ENCODE peak calls at places on chromosomes 4 and X, in four cellular contexts. A is IMR-90, O is cardiac muscle cell, M is fibroblast of mammary gland. U is an unnamed sample.

GRCh38 chrX:44898411-44899221 is 25.6 kb downstream of the KDM6A start:
- DNase-seq in A (peak), O (peak), M (no peak), U (peak)

GRCh38 chr4:100017627-100018310 is 67.7 kb upstream of the H2AZ1 start:
- DNase-seq in O (no peak), A (peak), M (peak), U (no peak)

GRCh38 chrX:6432211-6432610 is 102.7 kb downstream of the VCX3A start:
- DNase-seq in O (no peak), M (no peak), A (no peak), U (no peak)

GRCh38 chr4:14072506-14072905 is 445.0 kb upstream of the BOD1L1 start:
- DNase-seq in A (no peak), O (no peak), M (no peak), U (no peak)

GRCh38 chr4:39812500-39812899 is 114.6 kb downstream of the UBE2K start:
- DNase-seq in A (no peak), M (no peak), O (no peak), U (no peak)

GRCh38 chr4:20954541-20954940 is 254.3 kb downstream of the PACRGL start:
- DNase-seq in M (peak), A (no peak), O (no peak), U (no peak)

GRCh38 chrX:2374086-2374485 is 126.7 kb downstream of the DHRSX start:
- DNase-seq in M (peak), O (peak), A (peak), U (no peak)

GRCh38 chr4:26330186-26330787 is 9.5 kb downstream of the RBPJ start:
- DNase-seq in A (peak), M (peak), O (peak), U (peak)

GRCh38 chrX:130896816-130897508 is 6.0 kb downstream of the ENOX2 start:
- DNase-seq in O (peak), A (peak), M (peak), U (peak)

GRCh38 chr4:155578219-155578618 is 88.4 kb upstream of the GUCY1A1 start:
- DNase-seq in M (no peak), O (peak), A (peak), U (peak)

GRCh38 chr4:132982151-132982550 is 166.9 kb upstream of the PCDH10 start:
- DNase-seq in M (no peak), A (no peak), O (peak), U (no peak)

GRCh38 chr4:118270492-118270891 is 82.3 kb downstream of the PRSS12 start:
- DNase-seq in A (peak), M (peak), O (peak), U (peak)

GRCh38 chr4:3369781-3370660 is 71.7 kb upstream of the HGFAC start:
- DNase-seq in A (peak), O (peak), M (peak), U (peak)
- H3K4me3 ChIP-seq in A (no peak), O (no peak), M (peak), U (peak)

GRCh38 chr4:156972370-156972980 is 876 bp upstream of the PDGFC start:
- DNase-seq in M (no peak), A (peak), O (no peak), U (peak)
- H3K4me3 ChIP-seq in M (peak), A (peak), O (peak), U (peak)

DNA sequence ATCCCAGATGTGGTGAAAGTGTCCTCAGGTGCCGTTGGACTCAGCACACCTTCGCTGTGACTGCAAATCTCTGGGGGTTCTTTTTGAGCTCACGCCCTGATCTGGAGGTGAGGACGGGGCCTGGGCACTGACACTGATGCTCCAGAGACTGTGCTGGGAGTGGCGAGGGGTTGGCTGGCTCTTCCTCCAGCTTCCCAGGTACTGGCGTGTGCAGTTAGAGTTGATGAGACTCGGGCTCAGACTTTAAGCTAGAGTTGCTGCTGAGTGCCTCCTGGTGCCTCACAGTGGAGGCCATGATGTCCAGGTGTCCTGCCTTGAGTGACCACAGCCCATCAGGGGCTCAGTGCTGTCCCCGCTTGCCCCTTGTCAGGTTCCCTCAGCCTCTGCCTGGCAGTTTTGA is 16.3 kb downstream of the SPON2 start:
- DNase-seq in M (no peak), A (no peak), O (no peak), U (no peak)
- H3K4me3 ChIP-seq in M (no peak), A (no peak), O (no peak), U (no peak)

DNA sequence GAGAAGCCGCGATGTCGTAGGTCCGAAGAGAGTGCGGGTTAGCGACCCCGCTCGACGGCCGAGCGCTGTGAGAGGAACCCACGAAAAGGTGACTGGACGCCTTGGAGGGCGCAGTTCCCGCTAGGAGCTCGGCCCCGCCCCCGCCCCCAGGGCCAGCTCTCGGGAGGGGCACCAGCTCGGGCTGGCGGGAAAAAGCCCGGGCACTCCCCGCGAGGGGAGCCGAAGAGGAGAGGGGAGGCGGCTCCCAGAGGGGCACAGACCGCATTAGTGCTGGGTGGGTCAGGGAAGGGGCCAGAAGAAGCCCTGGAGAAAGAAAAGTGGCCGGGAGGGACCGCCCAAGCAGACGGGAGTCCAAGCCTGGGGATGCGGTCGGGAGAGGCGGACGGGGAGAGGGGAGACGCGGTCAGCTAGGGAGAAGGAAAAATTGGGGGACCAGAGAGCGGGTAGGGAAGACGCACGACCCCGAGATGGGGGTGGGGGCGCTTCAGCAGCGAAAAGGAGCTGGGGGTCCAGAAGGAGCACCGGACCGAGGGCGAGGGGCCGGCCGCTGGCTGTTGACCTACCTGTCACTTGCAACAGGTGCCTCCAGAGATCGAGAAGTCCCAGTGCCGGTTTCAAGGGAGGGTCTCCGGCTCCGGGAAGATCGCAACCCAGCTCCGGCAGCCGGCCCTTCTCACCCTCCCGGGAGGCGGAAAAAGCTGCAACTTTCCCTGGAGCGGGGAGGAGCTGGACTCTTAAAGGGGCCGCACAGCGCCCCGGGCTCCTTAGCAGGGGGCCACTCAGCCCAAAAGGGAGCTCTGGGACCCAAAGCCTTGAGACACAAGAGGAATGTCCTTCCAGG is at the start of gene SYTL4:
- DNase-seq in O (no peak), M (peak), A (no peak), U (peak)
- H3K4me3 ChIP-seq in O (peak), M (peak), A (peak), U (peak)

U was measured in choroid plexus epithelial cell.